ENCODE peak calls at places on chromosome 6, in eight cellular contexts. S is NCI-H2081; C is EH; B is RCC 7860; Y is lung; P is heart left ventricle; K is CD8-positive, alpha-beta memory T cell; W is G401. U is an unnamed sample.
A peak's percentile ranks its signal among the peaks of the same experiment; 100 is the strongest.

GRCh38 chr6:165931675-165932074 is 236.0 kb downstream of the TBXT start:
- DNase-seq in S (no peak), C (no peak), B (no peak), Y (no peak), P (no peak), K (no peak), W (no peak), U (no peak)

GRCh38 chr6:81683928-81684327 is 68.6 kb downstream of the TENT5A start:
- DNase-seq in S (no peak), C (peak; percentile 76), B (no peak), Y (no peak), P (no peak), K (no peak), W (no peak), U (no peak)

GRCh38 chr6:34556031-34556471 is at the start of gene SPDEF:
- DNase-seq in S (no peak), C (no peak), B (no peak), Y (peak; percentile 51), P (no peak), K (no peak), W (no peak), U (peak; percentile 72)

GRCh38 chr6:110125361-110125760 is 54.1 kb downstream of the WASF1 start:
- DNase-seq in S (peak; percentile 7), C (no peak), B (no peak), Y (no peak), P (no peak), K (no peak), W (no peak), U (no peak)

GRCh38 chr6:34531580-34532201 is 24.4 kb downstream of the SPDEF start:
- DNase-seq in S (no peak), C (no peak), B (no peak), Y (peak; percentile 52), P (peak; percentile 82), K (peak; percentile 34), W (no peak), U (no peak)

GRCh38 chr6:73452107-73452461 is at the start of gene CGAS:
- DNase-seq in S (no peak), C (peak; percentile 84), B (peak; percentile 81), Y (peak; percentile 76), P (peak; percentile 87), K (peak; percentile 55), W (peak; percentile 2), U (peak; percentile 33)

GRCh38 chr6:126797981-126798380 is 320.5 kb upstream of the RSPO3 start:
- DNase-seq in S (no peak), C (no peak), B (no peak), Y (no peak), P (no peak), K (no peak), W (no peak), U (no peak)

GRCh38 chr6:55669133-55669532 is 90.1 kb upstream of the HMGCLL1 start:
- DNase-seq in S (no peak), C (no peak), B (no peak), Y (no peak), P (no peak), K (no peak), W (no peak), U (no peak)

GRCh38 chr6:156848533-156848932 is 71.4 kb downstream of the ARID1B start:
- DNase-seq in S (peak; percentile 24), C (peak; percentile 79), B (peak; percentile 17), Y (no peak), P (peak; percentile 91), K (no peak), W (peak; percentile 79), U (no peak)

GRCh38 chr6:153047386-153047785 is 44.9 kb upstream of the MTRF1L start:
- DNase-seq in S (no peak), C (no peak), B (no peak), Y (no peak), P (no peak), K (no peak), W (no peak), U (no peak)

GRCh38 chr6:152129606-152130249 is 322.2 kb downstream of the ESR1 start:
- DNase-seq in S (no peak), C (peak; percentile 60), B (no peak), Y (no peak), P (no peak), K (no peak), W (no peak), U (no peak)

GRCh38 chr6:158543606-158544185 is 16.2 kb upstream of the TMEM181 start:
- DNase-seq in S (no peak), C (peak; percentile 27), B (no peak), Y (no peak), P (no peak), K (no peak), W (no peak), U (no peak)

GRCh38 chr6:105484238-105485161 is 81.6 kb upstream of the PREP start:
- DNase-seq in S (peak; percentile 16), C (peak; percentile 67), B (peak; percentile 32), Y (no peak), P (no peak), K (peak; percentile 18), W (peak; percentile 86), U (no peak)

GRCh38 chr6:6560909-6561308 is 27.6 kb upstream of the LY86 start:
- DNase-seq in S (no peak), C (no peak), B (no peak), Y (no peak), P (no peak), K (no peak), W (no peak), U (no peak)

GRCh38 chr6:43093361-43094289 is 17.5 kb downstream of the PTK7 start:
- DNase-seq in S (no peak), C (peak; percentile 90), B (no peak), Y (peak; percentile 51), P (no peak), K (no peak), W (peak; percentile 47), U (no peak)

GRCh38 chr6:140441256-140441655 is 1066.8 kb upstream of the CITED2 start:
- DNase-seq in S (no peak), C (peak; percentile 84), B (no peak), Y (peak; percentile 53), P (peak; percentile 75), K (no peak), W (peak; percentile 65), U (peak; percentile 32)

U was measured in prostate gland.